ENCODE peak calls at places on chromosome 4, in ten cellular contexts. B is left ventricle myocardium inferior; L is glutamatergic neuron; A is activated T-cell treated with anti-CD3 and anti-CD28 coated beads for 48 hours; Z is progenitor cell of endocrine pancreas; P is dorsolateral prefrontal cortex; S is stimulated activated naive CD4-positive, alpha-beta T cell; V is T-helper 9 cell; D is GM12878; K is hepatic stellate cell. H is an unnamed sample.

GRCh38 chr4:96912731-96913130 is 1072.8 kb downstream of the PDHA2 start:
- DNase-seq in B (no peak), L (no peak), A (no peak), Z (no peak), P (no peak), S (no peak), V (no peak), D (no peak), K (no peak), H (no peak)

GRCh38 chr4:96809563-96809962 is 969.7 kb downstream of the PDHA2 start:
- DNase-seq in B (no peak), L (no peak), A (no peak), Z (no peak), P (no peak), S (no peak), V (no peak), D (no peak), K (no peak), H (no peak)

GRCh38 chr4:3637326-3638016 is 105.2 kb upstream of the LRPAP1 start:
- DNase-seq in B (no peak), L (no peak), A (no peak), Z (no peak), P (no peak), S (no peak), V (no peak), D (no peak), K (no peak), H (no peak)

GRCh38 chr4:83618991-83619390 is 83.1 kb downstream of the GPAT3 start:
- DNase-seq in B (no peak), L (no peak), A (no peak), Z (no peak), P (no peak), S (no peak), V (no peak), D (no peak), K (no peak), H (no peak)

GRCh38 chr4:3121596-3121995 is 47.1 kb downstream of the HTT start:
- DNase-seq in B (no peak), L (no peak), A (no peak), Z (no peak), P (no peak), S (no peak), V (no peak), D (no peak), K (no peak), H (no peak)

GRCh38 chr4:59553739-59554126 is 1646.4 kb upstream of the ADGRL3 start:
- DNase-seq in B (no peak), L (no peak), A (no peak), Z (no peak), P (no peak), S (no peak), V (no peak), D (no peak), K (peak), H (no peak)

GRCh38 chr4:152997771-152998487 is 61.8 kb downstream of the FHDC1 start:
- DNase-seq in B (no peak), L (no peak), A (no peak), Z (no peak), P (no peak), S (no peak), V (no peak), D (no peak), K (no peak), H (no peak)

GRCh38 chr4:113587640-113588275 is 173.8 kb downstream of the CAMK2D start:
- DNase-seq in B (no peak), L (no peak), A (no peak), Z (no peak), P (no peak), S (no peak), V (no peak), D (no peak), K (no peak), H (no peak)

GRCh38 chr4:89009653-89010369 is 47.2 kb downstream of the FAM13A start:
- DNase-seq in B (no peak), L (no peak), A (no peak), Z (no peak), P (no peak), S (no peak), V (no peak), D (no peak), K (no peak), H (no peak)

GRCh38 chr4:8247047-8247930 is 22.3 kb upstream of the HTRA3 start:
- DNase-seq in B (peak), L (no peak), A (no peak), Z (no peak), P (no peak), S (no peak), V (no peak), D (no peak), K (no peak), H (no peak)

GRCh38 chr4:100288167-100288566 is 97.9 kb upstream of the DDIT4L start:
- DNase-seq in B (no peak), L (no peak), A (no peak), Z (no peak), P (no peak), S (no peak), V (no peak), D (no peak), K (no peak), H (no peak)

GRCh38 chr4:108171541-108172230 is 3.0 kb upstream of the LEF1 start:
- DNase-seq in B (no peak), L (peak), A (peak), Z (no peak), P (no peak), S (peak), V (peak), D (no peak), K (no peak), H (no peak)

GRCh38 chr4:87002682-87003043 is 67.9 kb downstream of the AFF1 start:
- DNase-seq in B (no peak), L (no peak), A (no peak), Z (no peak), P (no peak), S (no peak), V (no peak), D (no peak), K (no peak), H (no peak)

GRCh38 chr4:180560896-180561295 is 1682.3 kb upstream of the TENM3 start:
- DNase-seq in B (no peak), L (no peak), A (no peak), Z (no peak), P (no peak), S (no peak), V (no peak), D (no peak), K (no peak), H (no peak)

GRCh38 chr4:658031-658667 is 15.9 kb downstream of the ATP5ME start:
- DNase-seq in B (no peak), L (no peak), A (no peak), Z (no peak), P (no peak), S (no peak), V (no peak), D (no peak), K (no peak), H (no peak)

GRCh38 chr4:85708468-85708867 is 233.5 kb downstream of the ARHGAP24 start:
- DNase-seq in B (no peak), L (no peak), A (no peak), Z (no peak), P (no peak), S (no peak), V (no peak), D (no peak), K (no peak), H (no peak)

GRCh38 chr4:64353904-64354303 is 55.3 kb downstream of the TECRL start:
- DNase-seq in B (no peak), L (no peak), A (no peak), Z (no peak), P (no peak), S (no peak), V (no peak), D (no peak), K (no peak), H (no peak)

GRCh38 chr4:159685406-159686092 is 582.7 kb downstream of the RAPGEF2 start:
- DNase-seq in B (no peak), L (no peak), A (no peak), Z (no peak), P (no peak), S (no peak), V (no peak), D (no peak), K (no peak), H (no peak)

GRCh38 chr4:8837181-8837811 is 34.3 kb downstream of the HMX1 start:
- DNase-seq in B (no peak), L (no peak), A (no peak), Z (no peak), P (peak), S (no peak), V (no peak), D (no peak), K (no peak), H (no peak)

GRCh38 chr4:110533940-110534339 is 58.0 kb downstream of the ENPEP start:
- DNase-seq in B (no peak), L (no peak), A (no peak), Z (no peak), P (no peak), S (no peak), V (no peak), D (no peak), K (peak), H (no peak)

GRCh38 chr4:89661490-89661889 is 175.5 kb downstream of the SNCA start:
- DNase-seq in B (no peak), L (no peak), A (no peak), Z (no peak), P (no peak), S (no peak), V (no peak), D (no peak), K (no peak), H (no peak)

GRCh38 chr4:10554694-10555093 is 97.5 kb upstream of the ZNF518B start:
- DNase-seq in B (no peak), L (peak), A (peak), Z (peak), P (no peak), S (no peak), V (peak), D (peak), K (peak), H (peak)

GRCh38 chr4:170227928-170228327 is 138.2 kb upstream of the AADAT start:
- DNase-seq in B (no peak), L (no peak), A (no peak), Z (no peak), P (no peak), S (no peak), V (no peak), D (no peak), K (no peak), H (no peak)

GRCh38 chr4:110550260-110550659 is 72.6 kb downstream of the PITX2 start:
- DNase-seq in B (no peak), L (no peak), A (no peak), Z (no peak), P (no peak), S (no peak), V (no peak), D (no peak), K (no peak), H (no peak)

GRCh38 chr4:134320048-134320447 is 118.5 kb upstream of the PABPC4L start:
- DNase-seq in B (no peak), L (no peak), A (no peak), Z (no peak), P (no peak), S (no peak), V (no peak), D (no peak), K (no peak), H (no peak)

GRCh38 chr4:122833999-122834398 is 7.4 kb downstream of the FGF2 start:
- DNase-seq in B (no peak), L (no peak), A (no peak), Z (no peak), P (no peak), S (no peak), V (no peak), D (no peak), K (no peak), H (no peak)

GRCh38 chr4:89314291-89314690 is 6.7 kb upstream of the GPRIN3 start:
- DNase-seq in B (no peak), L (no peak), A (no peak), Z (no peak), P (no peak), S (no peak), V (no peak), D (no peak), K (no peak), H (no peak)

GRCh38 chr4:60981534-60981933 is 218.6 kb upstream of the ADGRL3 start:
- DNase-seq in B (no peak), L (no peak), A (no peak), Z (no peak), P (no peak), S (no peak), V (no peak), D (no peak), K (no peak), H (no peak)

GRCh38 chr4:41142946-41143720 is 71.2 kb downstream of the APBB2 start:
- DNase-seq in B (peak), L (no peak), A (no peak), Z (no peak), P (no peak), S (no peak), V (no peak), D (no peak), K (peak), H (no peak)

GRCh38 chr4:129231907-129232626 is 136.1 kb downstream of the C4orf33 start:
- DNase-seq in B (no peak), L (no peak), A (no peak), Z (no peak), P (no peak), S (no peak), V (no peak), D (no peak), K (no peak), H (no peak)

GRCh38 chr4:162683659-162684370 is 482.9 kb downstream of the NAF1 start:
- DNase-seq in B (no peak), L (no peak), A (no peak), Z (no peak), P (no peak), S (no peak), V (no peak), D (no peak), K (no peak), H (no peak)

GRCh38 chr4:6403400-6403685 is 69.1 kb downstream of the PPP2R2C start:
- DNase-seq in B (no peak), L (no peak), A (no peak), Z (no peak), P (no peak), S (no peak), V (no peak), D (no peak), K (no peak), H (no peak)

GRCh38 chr4:118034061-118034785 is at the start of gene NDST3:
- DNase-seq in B (no peak), L (peak), A (no peak), Z (peak), P (peak), S (no peak), V (no peak), D (no peak), K (peak), H (peak)

GRCh38 chr4:169099775-169100180 is 89.7 kb upstream of the CBR4 start:
- DNase-seq in B (no peak), L (no peak), A (no peak), Z (no peak), P (no peak), S (no peak), V (no peak), D (peak), K (no peak), H (no peak)

GRCh38 chr4:179399054-179399782 is 1957.0 kb upstream of the AGA start:
- DNase-seq in B (no peak), L (no peak), A (no peak), Z (no peak), P (no peak), S (no peak), V (no peak), D (no peak), K (no peak), H (no peak)

GRCh38 chr4:54063737-54064316 is 578 bp downstream of the CHIC2 start:
- DNase-seq in B (peak), L (peak), A (peak), Z (peak), P (no peak), S (no peak), V (peak), D (no peak), K (no peak), H (no peak)

GRCh38 chr4:90069151-90069550 is 58.0 kb upstream of the CCSER1 start:
- DNase-seq in B (no peak), L (no peak), A (no peak), Z (no peak), P (no peak), S (no peak), V (no peak), D (no peak), K (no peak), H (no peak)